ENCODE peak calls at places on chromosomes 13 and 19, in five cellular contexts. F is lower lobe of right lung, R is MV-4-11, W is epithelial cell of esophagus, K is smooth muscle cell of the brain vasculature. C is an unnamed sample.

GRCh38 chr13:46113596-46113995 is 8.8 kb upstream of the CPB2 start:
- DNase-seq in W (peak), K (no peak), F (no peak), R (peak), C (no peak)

GRCh38 chr13:105804561-105805190 is 730.8 kb downstream of the EFNB2 start:
- DNase-seq in K (no peak), W (peak), R (no peak), F (no peak), C (no peak)

GRCh38 chr19:24141612-24142011 is 54.6 kb downstream of the ZNF254 start:
- DNase-seq in R (no peak), K (no peak), F (no peak), W (no peak), C (no peak)

GRCh38 chr19:5578094-5578846 is 10.5 kb upstream of the TINCR start:
- DNase-seq in W (peak), F (peak), R (peak), K (no peak), C (peak)

GRCh38 chr13:36736119-36736726 is 62.4 kb downstream of the SERTM1 start:
- DNase-seq in F (no peak), R (peak), W (peak), K (peak), C (no peak)

GRCh38 chr13:23876265-23876664 is 12.9 kb downstream of the MIPEP start:
- DNase-seq in R (peak), W (peak), K (no peak), F (no peak), C (no peak)

GRCh38 chr13:71587193-71587592 is 279.8 kb downstream of the DACH1 start:
- DNase-seq in K (no peak), R (no peak), F (no peak), W (no peak), C (no peak)

GRCh38 chr13:25178070-25178469 is 6.0 kb upstream of the AMER2 start:
- DNase-seq in F (no peak), W (no peak), K (no peak), R (no peak), C (no peak)

GRCh38 chr19:18500820-18501219 is 21.1 kb downstream of the ELL start:
- DNase-seq in R (no peak), K (no peak), F (peak), W (no peak), C (no peak)

GRCh38 chr13:63381078-63381859 is 1965.6 kb upstream of the PCDH20 start:
- DNase-seq in R (peak), F (no peak), K (no peak), W (peak), C (no peak)

GRCh38 chr13:110676057-110676510 is 29.8 kb downstream of the CARS2 start:
- DNase-seq in W (no peak), R (peak), F (no peak), K (no peak), C (no peak)

C was measured in Right ventricle myocardium inferior.